ENCODE peak calls at places on chromosomes 4 and X, in eight cellular contexts. C, I, A, U, R, Z, V and E are unnamed samples.

GRCh38 chr4:110467400-110467799 is 8.6 kb upstream of the ENPEP start:
- DNase-seq in C (no peak), I (no peak), A (no peak), U (no peak), R (no peak), Z (no peak), V (peak), E (no peak)

GRCh38 chr4:101695176-101695575 is 95.4 kb upstream of the BANK1 start:
- DNase-seq in C (no peak), I (peak), A (no peak), U (no peak), R (no peak), Z (no peak), V (no peak), E (no peak)

GRCh38 chrX:18410038-18410437 is 15.4 kb upstream of the CDKL5 start:
- DNase-seq in C (no peak), I (peak), A (no peak), U (no peak), R (no peak), Z (no peak), V (no peak), E (no peak)

GRCh38 chr4:8911311-8912088 is 39.9 kb upstream of the HMX1 start:
- DNase-seq in C (no peak), I (no peak), A (peak), U (no peak), R (no peak), Z (no peak), V (no peak), E (peak)

GRCh38 chr4:113955411-113955810 is 24.0 kb downstream of the ARSJ start:
- DNase-seq in C (no peak), I (no peak), A (peak), U (no peak), R (no peak), Z (no peak), V (no peak), E (no peak)

GRCh38 chr4:83556836-83557235 is 20.9 kb downstream of the GPAT3 start:
- DNase-seq in C (no peak), I (no peak), A (no peak), U (no peak), R (no peak), Z (no peak), V (no peak), E (no peak)

GRCh38 chrX:71637848-71638247 is 19.5 kb upstream of the CXCR3 start:
- DNase-seq in C (no peak), I (peak), A (no peak), U (no peak), R (no peak), Z (no peak), V (peak), E (no peak)

GRCh38 chr4:7068883-7069282 is 1.0 kb upstream of the GRPEL1 start:
- DNase-seq in C (no peak), I (no peak), A (no peak), U (no peak), R (peak), Z (peak), V (no peak), E (no peak)

GRCh38 chr4:151215295-151215694 is 61.7 kb upstream of the PRSS48 start:
- DNase-seq in C (no peak), I (peak), A (no peak), U (no peak), R (no peak), Z (no peak), V (no peak), E (no peak)